ENCODE peak calls at places on chromosomes 1 and 21, in five cellular contexts. Z is OCI-LY7, D is lower lobe of right lung, Y is esophagus squamous epithelium, X is IMR-90. F is an unnamed sample.

GRCh38 chr1:117146570-117147340 is 25.2 kb upstream of the TRIM45 start:
- DNase-seq in Y (no peak), Z (no peak), D (no peak), X (peak; percentile 95), F (peak; percentile 63)

GRCh38 chr1:198809247-198809646 is 170.4 kb downstream of the PTPRC start:
- DNase-seq in Z (no peak), D (no peak), Y (no peak), X (peak; percentile 64), F (peak; percentile 21)

GRCh38 chr1:225767591-225768540 is 9.8 kb upstream of the SRP9 start:
- DNase-seq in D (peak; percentile 68), X (peak; percentile 56), Z (peak; percentile 64), Y (no peak), F (peak; percentile 62)

GRCh38 chr1:101567582-101568189 is 330.9 kb downstream of the S1PR1 start:
- DNase-seq in X (peak; percentile 11), D (peak; percentile 48), Y (no peak), Z (peak; percentile 53), F (peak; percentile 13)

GRCh38 chr1:100050139-100050538 is 80.3 kb downstream of the SLC35A3 start:
- DNase-seq in Z (no peak), X (no peak), Y (no peak), D (no peak), F (peak; percentile 69)

GRCh38 chr1:19798486-19799232 is 1.1 kb downstream of the TMCO4 start:
- DNase-seq in Z (no peak), D (no peak), X (no peak), Y (no peak), F (no peak)

GRCh38 chr1:246198141-246198820 is 308.8 kb downstream of the SMYD3 start:
- DNase-seq in Y (no peak), D (no peak), X (no peak), Z (no peak), F (no peak)

GRCh38 chr1:158898722-158899121 is 32.6 kb upstream of the PYHIN1 start:
- DNase-seq in D (no peak), Y (no peak), X (no peak), Z (no peak), F (no peak)

GRCh38 chr1:20481643-20482498 is 4.1 kb downstream of the CAMK2N1 start:
- DNase-seq in D (no peak), Y (no peak), Z (no peak), X (no peak), F (no peak)

GRCh38 chr1:79207786-79208185 is 201.3 kb upstream of the ADGRL4 start:
- DNase-seq in X (no peak), D (no peak), Z (no peak), Y (no peak), F (peak; percentile 70)

GRCh38 chr1:16204634-16205332 is 7.7 kb downstream of the ARHGEF19 start:
- DNase-seq in X (no peak), Z (peak; percentile 44), Y (no peak), D (no peak), F (no peak)

GRCh38 chr1:70431317-70431716 is 20.2 kb downstream of the CTH start:
- DNase-seq in Y (no peak), Z (no peak), D (no peak), X (no peak), F (no peak)

GRCh38 chr1:5620997-5621396 is 371.2 kb downstream of the NPHP4 start:
- DNase-seq in Z (peak; percentile 7), Y (no peak), D (no peak), X (no peak), F (no peak)

GRCh38 chr1:168054117-168054516 is 82.6 kb downstream of the GPR161 start:
- DNase-seq in X (no peak), Z (peak; percentile 15), D (no peak), Y (no peak), F (no peak)

GRCh38 chr1:147204080-147204479 is 21.1 kb downstream of the FMO5 start:
- DNase-seq in X (no peak), Z (peak; percentile 47), Y (no peak), D (no peak), F (no peak)

GRCh38 chr1:119254067-119254720 is 113.7 kb upstream of the WARS2 start:
- DNase-seq in D (no peak), X (no peak), Z (no peak), Y (no peak), F (peak; percentile 94)

GRCh38 chr1:40662864-40663263 is 2.6 kb downstream of the RIMS3 start:
- DNase-seq in D (no peak), Y (no peak), X (peak; percentile 5), Z (no peak), F (peak; percentile 58)

GRCh38 chr1:192512426-192513125 is 63.0 kb upstream of the RGS1 start:
- DNase-seq in X (no peak), Z (no peak), Y (no peak), D (no peak), F (no peak)

GRCh38 chr1:47996406-47997226 is 569 bp downstream of the TRABD2B start:
- DNase-seq in Z (no peak), X (no peak), D (no peak), Y (no peak), F (no peak)

GRCh38 chr21:25835397-25835796 is 100.6 kb downstream of the GABPA start:
- DNase-seq in X (no peak), Y (no peak), D (no peak), Z (no peak), F (no peak)

GRCh38 chr1:60066001-60066400 is 7.6 kb downstream of the C1orf87 start:
- DNase-seq in Y (no peak), X (no peak), D (no peak), Z (no peak), F (peak; percentile 76)

GRCh38 chr21:39961251-39961650 is 94.0 kb downstream of the PCP4 start:
- DNase-seq in X (no peak), D (no peak), Y (no peak), Z (no peak), F (peak; percentile 42)

GRCh38 chr1:178689769-178690168 is 35.3 kb upstream of the RALGPS2 start:
- DNase-seq in X (peak; percentile 52), Y (no peak), Z (no peak), D (no peak), F (no peak)

GRCh38 chr1:226125097-226125630 is 61.4 kb downstream of the ACBD3 start:
- DNase-seq in Y (no peak), X (peak; percentile 73), D (peak; percentile 89), Z (peak; percentile 91), F (peak; percentile 74)

GRCh38 chr1:37255868-37256267 is 218.5 kb upstream of the ZC3H12A start:
- DNase-seq in X (no peak), Y (no peak), Z (no peak), D (no peak), F (no peak)

GRCh38 chr1:111251570-111251969 is 24.1 kb downstream of the CHI3L2 start:
- DNase-seq in X (no peak), D (no peak), Y (no peak), Z (no peak), F (no peak)

GRCh38 chr1:200917291-200917817 is 22.7 kb downstream of the INAVA start:
- DNase-seq in D (no peak), X (no peak), Y (no peak), Z (no peak), F (peak; percentile 94)

GRCh38 chr1:2545754-2546514 is 10.2 kb upstream of the TNFRSF14 start:
- DNase-seq in X (peak; percentile 66), Y (peak; percentile 73), Z (peak; percentile 93), D (peak; percentile 96), F (peak; percentile 45)

GRCh38 chr21:16419188-16419874 is 689.5 kb downstream of the USP25 start:
- DNase-seq in Z (no peak), X (peak; percentile 57), Y (no peak), D (peak; percentile 62), F (peak; percentile 62)

GRCh38 chr1:20485527-20486456 is at the start of gene CAMK2N1:
- DNase-seq in Y (no peak), Z (no peak), D (peak; percentile 66), X (peak; percentile 67), F (peak; percentile 33)

GRCh38 chr1:17028662-17029188 is 17.0 kb upstream of the ATP13A2 start:
- DNase-seq in Y (no peak), D (no peak), X (no peak), Z (no peak), F (no peak)

GRCh38 chr1:107739183-107739582 is 225.8 kb downstream of the VAV3 start:
- DNase-seq in Z (peak; percentile 44), X (no peak), D (no peak), Y (no peak), F (no peak)

GRCh38 chr1:107740574-107740973 is 224.4 kb downstream of the VAV3 start:
- DNase-seq in X (no peak), Z (no peak), D (no peak), Y (no peak), F (no peak)

GRCh38 chr1:107741242-107741641 is 223.7 kb downstream of the VAV3 start:
- DNase-seq in Z (no peak), X (no peak), D (no peak), Y (no peak), F (no peak)

DNA sequence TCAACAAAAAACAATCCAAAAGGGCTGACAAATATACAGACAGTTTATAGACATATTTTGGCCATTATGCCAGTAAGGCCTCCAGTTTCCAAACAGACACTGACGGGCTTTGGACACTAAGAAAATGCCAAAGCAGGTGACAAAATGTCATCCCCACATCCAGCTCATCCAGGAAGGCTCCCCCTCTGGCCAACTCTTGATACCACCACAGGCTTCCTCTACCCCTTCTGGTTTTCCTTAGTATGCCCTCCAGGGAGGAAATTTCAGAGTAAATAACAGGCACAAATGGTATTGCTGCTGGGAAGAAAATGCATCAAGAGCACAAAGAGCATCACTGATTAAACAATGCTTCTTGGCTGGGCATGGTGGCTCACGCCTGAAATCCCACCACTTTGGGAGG is 225.3 kb downstream of the VAV3 start:
- DNase-seq in Z (no peak), D (no peak), X (no peak), Y (no peak), F (no peak)
- H3K36me3 ChIP-seq in Z (no peaks in the 10 kb centered on the region), D (no peaks in the 10 kb centered on the region), X (no peaks in the 10 kb centered on the region), Y (no peaks in the 10 kb centered on the region), F (no peaks in the 10 kb centered on the region)

DNA sequence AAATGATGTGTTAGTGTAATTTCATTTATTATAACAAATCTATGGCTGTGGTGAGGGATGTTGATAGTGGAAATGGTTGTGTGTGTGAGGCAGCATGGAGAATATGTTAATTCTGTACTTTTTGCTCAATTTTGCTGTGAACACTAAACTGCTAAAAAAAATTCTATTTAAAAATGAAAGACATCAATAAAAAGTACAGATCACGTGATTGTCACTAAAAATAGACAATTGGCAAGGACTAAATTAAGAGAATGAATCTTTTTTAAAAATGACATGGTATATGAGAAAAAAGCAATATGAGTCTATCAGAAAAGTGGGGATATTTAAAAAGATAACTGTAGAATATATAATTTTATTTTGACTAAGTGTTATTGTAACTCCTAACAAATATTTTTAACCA is 15.7 kb upstream of the PIGK start:
- DNase-seq in Z (no peak), X (no peak), D (no peak), Y (no peak), F (no peak)
- H3K36me3 ChIP-seq in Z (no peaks in the 10 kb centered on the region), X (no peaks in the 10 kb centered on the region), D (no peaks in the 10 kb centered on the region), Y (no peaks in the 10 kb centered on the region), F (no peaks in the 10 kb centered on the region)

GRCh38 chr1:33018112-33018511 is 18.6 kb downstream of the AK2 start:
- DNase-seq in Z (no peak), D (no peak), X (no peak), Y (no peak), F (no peak)
- H3K36me3 ChIP-seq in Z (peaks cover 86% of the 10 kb centered on the region), D (peaks cover 83% of the 10 kb centered on the region), X (peaks cover 49% of the 10 kb centered on the region), Y (peaks cover 87% of the 10 kb centered on the region), F (peaks cover 31% of the 10 kb centered on the region)

GRCh38 chr1:208145167-208145566 is 99.0 kb downstream of the PLXNA2 start:
- DNase-seq in X (no peak), Y (no peak), Z (no peak), D (no peak), F (no peak)
- H3K36me3 ChIP-seq in X (no peaks in the 10 kb centered on the region), Y (peaks cover 53% of the 10 kb centered on the region), Z (no peaks in the 10 kb centered on the region), D (peaks cover 21% of the 10 kb centered on the region), F (peaks cover 5% of the 10 kb centered on the region)

F was measured in bronchial epithelial cell.